ENCODE peak calls at places on chromosomes 11 and 22, in ten cellular contexts. Z is activated naive CD4-positive, alpha-beta T cell; A is endothelial cell; U is NCI-H774; P is MV-4-11; D is testis; H is NCI-H2171 treated with DMSO at 0.1 percent for 48 hours; F is adrenal gland; B is NCI-H1105; O is right atrium auricular region. K is an unnamed sample.

GRCh38 chr11:7367803-7368202 is 116.1 kb downstream of the SYT9 start:
- DNase-seq in A (no peak), P (no peak), F (no peak), U (no peak), B (no peak), Z (no peak), O (no peak), D (no peak), H (no peak), K (no peak)

GRCh38 chr11:30422828-30423648 is 100.1 kb downstream of the ARL14EP start:
- DNase-seq in H (no peak), B (no peak), P (no peak), D (no peak), O (no peak), A (no peak), F (no peak), Z (no peak), U (no peak), K (no peak)

GRCh38 chr11:30107899-30108298 is 91.1 kb upstream of the KCNA4 start:
- DNase-seq in B (no peak), A (no peak), O (no peak), Z (no peak), P (peak), H (no peak), D (no peak), U (no peak), F (peak), K (peak)

GRCh38 chr11:7892751-7893356 is 38.2 kb downstream of the OR10A6 start:
- DNase-seq in H (peak), F (no peak), D (no peak), P (peak), U (peak), Z (no peak), A (no peak), O (no peak), B (peak), K (peak)

GRCh38 chr11:46665356-46665755 is 35.1 kb downstream of the ARHGAP1 start:
- DNase-seq in Z (no peak), O (no peak), P (no peak), D (no peak), U (no peak), H (no peak), A (no peak), B (no peak), F (no peak), K (no peak)

GRCh38 chr11:17157773-17158172 is 50.0 kb downstream of the PIK3C2A start:
- DNase-seq in O (no peak), Z (no peak), D (no peak), B (no peak), P (no peak), A (no peak), F (no peak), U (no peak), H (no peak), K (no peak)

GRCh38 chr11:35554491-35555237 is 29.2 kb upstream of the PAMR1 start:
- DNase-seq in U (no peak), Z (no peak), D (no peak), A (no peak), B (no peak), H (peak), P (no peak), O (no peak), F (no peak), K (peak)

GRCh38 chr22:38034884-38035529 is 22.2 kb upstream of the PICK1 start:
- DNase-seq in B (no peak), Z (no peak), H (no peak), P (no peak), O (no peak), A (no peak), U (no peak), D (no peak), F (no peak), K (no peak)

GRCh38 chr11:91912322-91912721 is 312.3 kb upstream of the FAT3 start:
- DNase-seq in B (no peak), U (no peak), F (no peak), Z (no peak), D (no peak), P (no peak), O (no peak), A (no peak), H (no peak), K (no peak)

GRCh38 chr11:18704045-18704645 is 5.6 kb downstream of the TMEM86A start:
- DNase-seq in B (no peak), Z (no peak), F (no peak), D (no peak), U (no peak), H (no peak), P (no peak), O (no peak), A (no peak), K (no peak)

K was measured in DMS53.